ENCODE peak calls at places on chromosomes 6 and 20, in nine cellular contexts. U is astrocyte of the hippocampus; O is effector CD4-positive, alpha-beta T cell; M is HS-5; R is AG08396; L is T1000; F is EL; H is fibroblast of gingiva; J is adrenal gland. V is an unnamed sample.

GRCh38 chr6:5457036-5457435 is 195.7 kb downstream of the FARS2 start:
- DNase-seq in U (peak), O (no peak), M (no peak), R (no peak), L (no peak), F (no peak), H (peak), J (no peak), V (no peak)

GRCh38 chr20:1557605-1558004 is at the start of gene SIRPD:
- DNase-seq in U (no peak), O (no peak), M (no peak), R (no peak), L (no peak), F (no peak), H (no peak), J (no peak), V (no peak)

GRCh38 chr6:3410385-3411360 is 46.2 kb downstream of the SLC22A23 start:
- DNase-seq in U (peak), O (peak), M (no peak), R (peak), L (no peak), F (peak), H (peak), J (peak), V (peak)

GRCh38 chr20:12207875-12208274 is 290.2 kb downstream of the BTBD3 start:
- DNase-seq in U (peak), O (no peak), M (peak), R (peak), L (peak), F (peak), H (peak), J (peak), V (no peak)

GRCh38 chr6:149335924-149336323 is 18.4 kb downstream of the TAB2 start:
- DNase-seq in U (peak), O (no peak), M (peak), R (no peak), L (no peak), F (peak), H (peak), J (no peak), V (no peak)

GRCh38 chr6:145110109-145110508 is 625.2 kb downstream of the EPM2A start:
- DNase-seq in U (no peak), O (no peak), M (no peak), R (no peak), L (no peak), F (peak), H (no peak), J (no peak), V (no peak)

GRCh38 chr6:111837641-111838500 is 35.4 kb downstream of the FYN start:
- DNase-seq in U (no peak), O (no peak), M (no peak), R (no peak), L (no peak), F (no peak), H (no peak), J (no peak), V (no peak)

GRCh38 chr20:14860410-14860814 is 523.0 kb upstream of the FLRT3 start:
- DNase-seq in U (peak), O (no peak), M (no peak), R (no peak), L (no peak), F (no peak), H (no peak), J (no peak), V (no peak)

GRCh38 chr6:33082702-33083101 is 6.9 kb downstream of the HLA-DPB1 start:
- DNase-seq in U (peak), O (no peak), M (no peak), R (peak), L (no peak), F (no peak), H (peak), J (no peak), V (no peak)

GRCh38 chr6:116019428-116019827 is 41.3 kb downstream of the FRK start:
- DNase-seq in U (peak), O (no peak), M (no peak), R (no peak), L (no peak), F (no peak), H (no peak), J (no peak), V (no peak)

GRCh38 chr6:52539607-52540006 is 37.3 kb downstream of the TRAM2 start:
- DNase-seq in U (peak), O (no peak), M (no peak), R (no peak), L (no peak), F (peak), H (peak), J (no peak), V (no peak)

GRCh38 chr6:71393471-71393870 is 104.9 kb downstream of the OGFRL1 start:
- DNase-seq in U (no peak), O (no peak), M (peak), R (no peak), L (no peak), F (peak), H (no peak), J (no peak), V (no peak)

GRCh38 chr6:156877126-156877863 is 100.1 kb downstream of the ARID1B start:
- DNase-seq in U (no peak), O (no peak), M (no peak), R (no peak), L (no peak), F (no peak), H (no peak), J (peak), V (no peak)

V was measured in GM13976.